ENCODE peak calls at places on chromosomes 13 and 19, in five cellular contexts. R is T-cell, I is substantia nigra, G is uterus, F is NCI-H1105. X is an unnamed sample.

GRCh38 chr19:1132625-1133383 is 29.0 kb downstream of the GPX4 start:
- DNase-seq in G (no peak), F (no peak), R (peak), I (no peak), X (no peak)

GRCh38 chr13:63010072-63010658 is 1594.5 kb upstream of the PCDH20 start:
- DNase-seq in F (no peak), R (no peak), G (no peak), I (no peak), X (no peak)

GRCh38 chr13:48159436-48160225 is 64.7 kb upstream of the MED4 start:
- DNase-seq in R (no peak), F (no peak), I (no peak), G (no peak), X (no peak)

GRCh38 chr13:110443633-110444225 is 117.8 kb downstream of the RAB20 start:
- DNase-seq in G (peak), I (no peak), F (no peak), R (no peak), X (no peak)

GRCh38 chr13:69597088-69597487 is 510.5 kb upstream of the ATXN8OS start:
- DNase-seq in F (no peak), I (no peak), G (no peak), R (no peak), X (no peak)

GRCh38 chr19:43465468-43466120 is at the start of gene LYPD3:
- DNase-seq in G (peak), I (no peak), F (no peak), R (no peak), X (no peak)

GRCh38 chr13:28161370-28161769 is 23.0 kb downstream of the PAN3 start:
- DNase-seq in G (no peak), F (no peak), I (no peak), R (no peak), X (no peak)

GRCh38 chr19:38267780-38268430 is 3.5 kb downstream of the SPINT2 start:
- DNase-seq in G (no peak), I (no peak), F (no peak), R (no peak), X (no peak)

GRCh38 chr19:9735986-9736385 is 32.6 kb downstream of the ZNF846 start:
- DNase-seq in R (no peak), G (no peak), F (no peak), I (no peak), X (no peak)

GRCh38 chr19:4064551-4065260 is 2.0 kb downstream of the ZBTB7A start:
- DNase-seq in I (peak), R (peak), F (no peak), G (peak), X (peak)

GRCh38 chr19:12668937-12669271 is 2.3 kb downstream of the WDR83 start:
- DNase-seq in F (peak), G (peak), R (peak), I (no peak), X (peak)

GRCh38 chr19:46962030-46962570 is 57.5 kb upstream of the NPAS1 start:
- DNase-seq in R (no peak), I (no peak), F (no peak), G (no peak), X (no peak)

GRCh38 chr13:38635030-38635429 is 51.8 kb upstream of the FREM2 start:
- DNase-seq in R (no peak), I (no peak), G (no peak), F (no peak), X (no peak)

GRCh38 chr13:50161052-50161451 is 145.8 kb downstream of the KCNRG start:
- DNase-seq in G (no peak), F (no peak), R (no peak), I (no peak), X (no peak)

GRCh38 chr13:101301053-101301452 is 115.3 kb downstream of the NALCN start:
- DNase-seq in R (no peak), F (no peak), I (no peak), G (no peak), X (no peak)

GRCh38 chr19:29843180-29844051 is 31.6 kb downstream of the CCNE1 start:
- DNase-seq in I (no peak), R (peak), G (no peak), F (no peak), X (peak)

GRCh38 chr19:14315433-14315832 is 65.8 kb upstream of the ADGRE5 start:
- DNase-seq in G (no peak), R (no peak), F (no peak), I (no peak), X (no peak)

GRCh38 chr13:106159295-106160195 is 375.9 kb downstream of the EFNB2 start:
- DNase-seq in R (no peak), I (no peak), F (no peak), G (no peak), X (no peak)

GRCh38 chr13:39766464-39767167 is 111.2 kb downstream of the COG6 start:
- DNase-seq in I (no peak), F (no peak), R (no peak), G (peak), X (no peak)

GRCh38 chr13:97140611-97141010 is 81.5 kb upstream of the MBNL2 start:
- DNase-seq in I (no peak), F (no peak), G (no peak), R (no peak), X (no peak)

GRCh38 chr19:46741447-46741846 is 4.4 kb upstream of the FKRP start:
- DNase-seq in G (no peak), R (no peak), I (no peak), F (no peak), X (no peak)

X was measured in aorta.